ENCODE peak calls at places on chromosome 4, in ten cellular contexts. One of them, this sample, is unnamed.

GRCh38 chr4:71074452-71075299 is 81.2 kb downstream of the DCK start:
- DNase-seq in WTC11: no peak
- DNase-seq in lower leg skin: no peak
- DNase-seq in MCF 10A: no peak
- DNase-seq in ovary: no peak
- DNase-seq in IMR-90: no peak
- DNase-seq in lung: no peak
- DNase-seq in neural crest cell: no peak
- DNase-seq in Peyer's patch: peak; percentile 53
- DNase-seq in foreskin fibroblast: peak; percentile 8
- DNase-seq in this sample: no peak

GRCh38 chr4:2408401-2408958 is 10.0 kb downstream of the ZFYVE28 start:
- DNase-seq in WTC11: peak; percentile 70
- DNase-seq in lower leg skin: no peak
- DNase-seq in MCF 10A: no peak
- DNase-seq in ovary: no peak
- DNase-seq in IMR-90: no peak
- DNase-seq in lung: no peak
- DNase-seq in neural crest cell: no peak
- DNase-seq in Peyer's patch: no peak
- DNase-seq in foreskin fibroblast: no peak
- DNase-seq in this sample: no peak

GRCh38 chr4:81997313-81997712 is 376.5 kb downstream of the HNRNPD start:
- DNase-seq in WTC11: no peak
- DNase-seq in lower leg skin: no peak
- DNase-seq in MCF 10A: no peak
- DNase-seq in ovary: no peak
- DNase-seq in IMR-90: no peak
- DNase-seq in lung: no peak
- DNase-seq in neural crest cell: no peak
- DNase-seq in Peyer's patch: no peak
- DNase-seq in foreskin fibroblast: no peak
- DNase-seq in this sample: no peak

GRCh38 chr4:185587444-185588161 is 52.3 kb upstream of the PDLIM3 start:
- DNase-seq in WTC11: peak; percentile 80
- DNase-seq in lower leg skin: no peak
- DNase-seq in MCF 10A: no peak
- DNase-seq in ovary: no peak
- DNase-seq in IMR-90: peak; percentile 68
- DNase-seq in lung: no peak
- DNase-seq in neural crest cell: peak; percentile 14
- DNase-seq in Peyer's patch: peak; percentile 81
- DNase-seq in foreskin fibroblast: peak; percentile 21
- DNase-seq in this sample: no peak

GRCh38 chr4:48254381-48255072 is 15.1 kb downstream of the TEC start:
- DNase-seq in WTC11: no peak
- DNase-seq in lower leg skin: no peak
- DNase-seq in MCF 10A: peak; percentile 63
- DNase-seq in ovary: no peak
- DNase-seq in IMR-90: peak; percentile 82
- DNase-seq in lung: peak; percentile 50
- DNase-seq in neural crest cell: no peak
- DNase-seq in Peyer's patch: no peak
- DNase-seq in foreskin fibroblast: peak; percentile 98
- DNase-seq in this sample: no peak

GRCh38 chr4:133493776-133494175 is 344.7 kb downstream of the PCDH10 start:
- DNase-seq in WTC11: no peak
- DNase-seq in lower leg skin: no peak
- DNase-seq in MCF 10A: no peak
- DNase-seq in ovary: no peak
- DNase-seq in IMR-90: no peak
- DNase-seq in lung: no peak
- DNase-seq in neural crest cell: no peak
- DNase-seq in Peyer's patch: no peak
- DNase-seq in foreskin fibroblast: no peak
- DNase-seq in this sample: peak; percentile 51

GRCh38 chr4:81648576-81649272 is 177.0 kb upstream of the RASGEF1B start:
- DNase-seq in WTC11: no peak
- DNase-seq in lower leg skin: no peak
- DNase-seq in MCF 10A: no peak
- DNase-seq in ovary: peak; percentile 18
- DNase-seq in IMR-90: no peak
- DNase-seq in lung: no peak
- DNase-seq in neural crest cell: no peak
- DNase-seq in Peyer's patch: peak; percentile 69
- DNase-seq in foreskin fibroblast: no peak
- DNase-seq in this sample: no peak

GRCh38 chr4:109701566-109702399 is 1.5 kb downstream of the CASP6 start:
- DNase-seq in WTC11: peak; percentile 27
- DNase-seq in lower leg skin: no peak
- DNase-seq in MCF 10A: peak; percentile 5
- DNase-seq in ovary: no peak
- DNase-seq in IMR-90: no peak
- DNase-seq in lung: no peak
- DNase-seq in neural crest cell: no peak
- DNase-seq in Peyer's patch: peak; percentile 68
- DNase-seq in foreskin fibroblast: no peak
- DNase-seq in this sample: peak; percentile 8

GRCh38 chr4:119682080-119682479 is 53.5 kb upstream of the PDE5A start:
- DNase-seq in WTC11: no peak
- DNase-seq in lower leg skin: no peak
- DNase-seq in MCF 10A: no peak
- DNase-seq in ovary: no peak
- DNase-seq in IMR-90: peak; percentile 43
- DNase-seq in lung: no peak
- DNase-seq in neural crest cell: no peak
- DNase-seq in Peyer's patch: no peak
- DNase-seq in foreskin fibroblast: peak; percentile 5
- DNase-seq in this sample: no peak

GRCh38 chr4:106019771-106020170 is 124.5 kb downstream of the NPNT start:
- DNase-seq in WTC11: no peak
- DNase-seq in lower leg skin: no peak
- DNase-seq in MCF 10A: no peak
- DNase-seq in ovary: no peak
- DNase-seq in IMR-90: peak; percentile 27
- DNase-seq in lung: no peak
- DNase-seq in neural crest cell: no peak
- DNase-seq in Peyer's patch: no peak
- DNase-seq in foreskin fibroblast: peak; percentile 50
- DNase-seq in this sample: no peak

GRCh38 chr4:182863501-182863900 is 53.7 kb downstream of the DCTD start:
- DNase-seq in WTC11: no peak
- DNase-seq in lower leg skin: no peak
- DNase-seq in MCF 10A: no peak
- DNase-seq in ovary: no peak
- DNase-seq in IMR-90: no peak
- DNase-seq in lung: no peak
- DNase-seq in neural crest cell: no peak
- DNase-seq in Peyer's patch: no peak
- DNase-seq in foreskin fibroblast: no peak
- DNase-seq in this sample: peak; percentile 5

GRCh38 chr4:83214079-83214478 is 70.5 kb downstream of the COQ2 start:
- DNase-seq in WTC11: no peak
- DNase-seq in lower leg skin: no peak
- DNase-seq in MCF 10A: no peak
- DNase-seq in ovary: no peak
- DNase-seq in IMR-90: no peak
- DNase-seq in lung: no peak
- DNase-seq in neural crest cell: no peak
- DNase-seq in Peyer's patch: no peak
- DNase-seq in foreskin fibroblast: no peak
- DNase-seq in this sample: no peak

GRCh38 chr4:154626793-154627484 is 14.5 kb upstream of the FGG start:
- DNase-seq in WTC11: peak; percentile 84
- DNase-seq in lower leg skin: no peak
- DNase-seq in MCF 10A: peak; percentile 83
- DNase-seq in ovary: peak; percentile 44
- DNase-seq in IMR-90: peak; percentile 6
- DNase-seq in lung: peak; percentile 64
- DNase-seq in neural crest cell: peak; percentile 66
- DNase-seq in Peyer's patch: peak; percentile 70
- DNase-seq in foreskin fibroblast: peak; percentile 70
- DNase-seq in this sample: peak; percentile 70
- TF ChIP-seq CTCF in WTC11: peak; percentile 41
- TF ChIP-seq CTCF in lower leg skin: no peak
- TF ChIP-seq CTCF in MCF 10A: peak; percentile 75
- TF ChIP-seq CTCF in ovary: no peak
- TF ChIP-seq CTCF in IMR-90: peak; percentile 55
- TF ChIP-seq CTCF in lung: no peak
- TF ChIP-seq CTCF in neural crest cell: peak; percentile 75
- TF ChIP-seq CTCF in Peyer's patch: peak; percentile 57
- TF ChIP-seq CTCF in foreskin fibroblast: peak; percentile 26
- TF ChIP-seq CTCF in this sample: peak; percentile 60

GRCh38 chr4:74038161-74039064 is at the start of gene CXCL3:
- DNase-seq in WTC11: peak; percentile 86
- DNase-seq in lower leg skin: peak; percentile 45
- DNase-seq in MCF 10A: peak; percentile 64
- DNase-seq in ovary: peak; percentile 52
- DNase-seq in IMR-90: peak; percentile 40
- DNase-seq in lung: peak; percentile 79
- DNase-seq in neural crest cell: peak; percentile 60
- DNase-seq in Peyer's patch: peak; percentile 82
- DNase-seq in foreskin fibroblast: peak; percentile 91
- DNase-seq in this sample: peak; percentile 49

GRCh38 chr4:74039065-74039763 is 725 bp upstream of the CXCL3 start:
- DNase-seq in WTC11: no peak
- DNase-seq in lower leg skin: no peak
- DNase-seq in MCF 10A: no peak
- DNase-seq in ovary: no peak
- DNase-seq in IMR-90: peak; percentile 16
- DNase-seq in lung: no peak
- DNase-seq in neural crest cell: no peak
- DNase-seq in Peyer's patch: no peak
- DNase-seq in foreskin fibroblast: peak; percentile 41
- DNase-seq in this sample: no peak

GRCh38 chr4:74041418-74041817 is 2.9 kb upstream of the CXCL3 start:
- DNase-seq in WTC11: no peak
- DNase-seq in lower leg skin: no peak
- DNase-seq in MCF 10A: no peak
- DNase-seq in ovary: no peak
- DNase-seq in IMR-90: no peak
- DNase-seq in lung: no peak
- DNase-seq in neural crest cell: no peak
- DNase-seq in Peyer's patch: no peak
- DNase-seq in foreskin fibroblast: no peak
- DNase-seq in this sample: no peak

GRCh38 chr4:74033721-74034120 is 4.8 kb downstream of the CXCL3 start:
- DNase-seq in WTC11: no peak
- DNase-seq in lower leg skin: no peak
- DNase-seq in MCF 10A: peak; percentile 58
- DNase-seq in ovary: no peak
- DNase-seq in IMR-90: peak; percentile 60
- DNase-seq in lung: no peak
- DNase-seq in neural crest cell: no peak
- DNase-seq in Peyer's patch: no peak
- DNase-seq in foreskin fibroblast: peak; percentile 44
- DNase-seq in this sample: peak; percentile 69

GRCh38 chr4:74037076-74037475 is 1.4 kb downstream of the CXCL3 start:
- DNase-seq in WTC11: no peak
- DNase-seq in lower leg skin: no peak
- DNase-seq in MCF 10A: no peak
- DNase-seq in ovary: no peak
- DNase-seq in IMR-90: no peak
- DNase-seq in lung: no peak
- DNase-seq in neural crest cell: no peak
- DNase-seq in Peyer's patch: no peak
- DNase-seq in foreskin fibroblast: no peak
- DNase-seq in this sample: no peak
- TF ChIP-seq CTCF in WTC11: no peak
- TF ChIP-seq CTCF in lower leg skin: no peak
- TF ChIP-seq CTCF in MCF 10A: no peak
- TF ChIP-seq CTCF in ovary: no peak
- TF ChIP-seq CTCF in IMR-90: no peak
- TF ChIP-seq CTCF in lung: no peak
- TF ChIP-seq CTCF in neural crest cell: no peak
- TF ChIP-seq CTCF in Peyer's patch: no peak
- TF ChIP-seq CTCF in foreskin fibroblast: no peak
- TF ChIP-seq CTCF in this sample: no peak

DNA sequence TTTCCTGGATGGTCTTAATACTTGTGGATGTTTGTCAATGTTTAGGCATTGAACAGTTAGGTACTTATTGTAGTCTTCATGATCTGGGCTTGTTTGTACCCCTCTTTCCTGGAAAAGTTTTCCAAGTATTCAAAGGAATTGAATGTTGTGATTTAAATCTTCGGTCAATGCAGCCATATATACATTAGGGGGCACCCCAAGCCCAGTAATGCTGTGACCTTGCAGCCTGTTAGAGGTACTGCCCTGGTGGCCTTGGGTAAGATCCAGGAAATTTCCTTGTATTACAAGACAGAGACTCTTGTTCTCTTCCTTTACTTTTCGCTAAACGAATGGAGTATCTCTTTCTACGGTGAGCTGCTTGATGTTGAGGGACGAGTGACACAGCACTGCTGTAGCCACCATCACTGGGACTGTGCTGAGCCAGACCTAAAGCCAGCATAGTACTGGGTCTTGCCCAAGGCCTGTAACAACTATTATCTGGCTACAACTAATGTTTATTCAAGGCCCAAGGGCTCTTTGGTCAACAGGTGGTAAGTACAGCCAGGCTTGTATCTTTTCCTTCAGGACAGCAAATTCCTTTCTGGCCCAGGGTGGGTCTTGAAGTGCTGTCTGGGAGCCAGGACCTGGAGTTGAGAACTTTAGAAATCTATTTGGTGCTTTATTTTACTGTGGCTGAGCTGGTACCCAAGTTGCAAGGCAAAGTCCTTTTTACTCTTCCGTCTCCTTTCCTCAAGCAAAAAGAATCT is 118.3 kb upstream of the ATOH1 start:
- DNase-seq in WTC11: peak; percentile 58
- DNase-seq in lower leg skin: no peak
- DNase-seq in MCF 10A: peak; percentile 35
- DNase-seq in ovary: no peak
- DNase-seq in IMR-90: no peak
- DNase-seq in lung: peak; percentile 31
- DNase-seq in neural crest cell: no peak
- DNase-seq in Peyer's patch: peak; percentile 72
- DNase-seq in foreskin fibroblast: peak; percentile 10
- DNase-seq in this sample: peak; percentile 32
- TF ChIP-seq CTCF in WTC11: peak; percentile 52
- TF ChIP-seq CTCF in lower leg skin: no peak
- TF ChIP-seq CTCF in MCF 10A: peak; percentile 26
- TF ChIP-seq CTCF in ovary: no peak
- TF ChIP-seq CTCF in IMR-90: no peak
- TF ChIP-seq CTCF in lung: peak; percentile 7
- TF ChIP-seq CTCF in neural crest cell: peak; percentile 54
- TF ChIP-seq CTCF in Peyer's patch: peak; percentile 78
- TF ChIP-seq CTCF in foreskin fibroblast: no peak
- TF ChIP-seq CTCF in this sample: no peak

DNA sequence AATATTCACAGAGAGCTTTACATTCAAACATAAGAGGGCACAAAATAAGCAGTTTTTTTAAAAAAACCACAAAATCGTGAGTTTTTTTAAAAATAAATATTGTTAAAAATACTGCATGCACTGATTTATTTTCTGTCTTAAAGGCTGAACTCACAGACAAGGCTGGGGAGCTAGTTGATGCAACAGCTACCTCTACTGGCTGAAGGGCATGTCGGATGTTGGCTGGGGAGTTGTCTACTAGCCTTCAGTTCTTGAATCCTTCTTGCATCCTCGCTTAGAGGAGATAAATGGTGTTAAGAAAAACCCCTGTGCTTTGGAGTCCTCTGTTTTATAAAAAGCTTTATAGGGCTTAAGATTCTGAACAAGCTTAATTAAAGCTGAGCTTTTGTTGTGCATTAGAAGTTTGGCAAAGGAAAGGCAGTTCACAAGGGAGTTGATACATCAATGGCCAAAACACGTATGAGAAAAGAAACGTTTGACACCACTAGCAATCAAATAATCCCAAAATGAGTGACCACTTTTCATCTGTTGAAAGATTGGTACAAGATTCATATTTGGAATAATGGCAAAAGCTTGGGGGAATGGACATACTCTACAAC is 94.8 kb downstream of the SEL1L3 start:
- DNase-seq in WTC11: peak; percentile 62
- DNase-seq in lower leg skin: peak; percentile 25
- DNase-seq in MCF 10A: peak; percentile 75
- DNase-seq in ovary: peak; percentile 48
- DNase-seq in IMR-90: peak; percentile 79
- DNase-seq in lung: peak; percentile 62
- DNase-seq in neural crest cell: peak; percentile 56
- DNase-seq in Peyer's patch: peak; percentile 66
- DNase-seq in foreskin fibroblast: peak; percentile 73
- DNase-seq in this sample: peak; percentile 75
- TF ChIP-seq CTCF in WTC11: no peak
- TF ChIP-seq CTCF in lower leg skin: no peak
- TF ChIP-seq CTCF in MCF 10A: peak; percentile 85
- TF ChIP-seq CTCF in ovary: peak; percentile 58
- TF ChIP-seq CTCF in IMR-90: peak; percentile 86
- TF ChIP-seq CTCF in lung: peak; percentile 46
- TF ChIP-seq CTCF in neural crest cell: peak; percentile 94
- TF ChIP-seq CTCF in Peyer's patch: peak; percentile 83
- TF ChIP-seq CTCF in foreskin fibroblast: peak; percentile 99
- TF ChIP-seq CTCF in this sample: peak; percentile 99